ENCODE peak calls at places on chromosomes 3 and 15, in eight cellular contexts. C is lower lobe of right lung, U is IMR-90, P is mammary epithelial cell, G is tibial nerve, H is A549, M is OCI-LY7, X is thoracic aorta. Y is an unnamed sample.

GRCh38 chr3:8458711-8459110 is 42.9 kb upstream of the LMCD1 start:
- DNase-seq in M (no peak), U (peak; percentile 95), H (no peak), P (no peak), G (no peak), X (peak; percentile 49), C (no peak), Y (no peak)

GRCh38 chr3:36965440-36965839 is 20.6 kb upstream of the TRANK1 start:
- DNase-seq in U (no peak), X (no peak), M (no peak), H (no peak), C (peak; percentile 62), P (peak; percentile 25), G (no peak), Y (no peak)

GRCh38 chr15:60512937-60513336 is 34.0 kb upstream of the ICE2 start:
- DNase-seq in P (no peak), M (no peak), G (no peak), H (no peak), C (no peak), U (no peak), X (no peak), Y (no peak)

GRCh38 chr3:87410110-87410509 is 133.7 kb upstream of the POU1F1 start:
- DNase-seq in M (no peak), U (no peak), H (no peak), G (no peak), C (no peak), P (no peak), X (no peak), Y (no peak)

GRCh38 chr3:36876181-36876936 is 68.5 kb downstream of the TRANK1 start:
- DNase-seq in H (no peak), P (no peak), C (no peak), G (no peak), U (no peak), X (no peak), M (peak; percentile 60), Y (no peak)

GRCh38 chr3:4939276-4939675 is 40.0 kb upstream of the BHLHE40 start:
- DNase-seq in P (no peak), G (no peak), M (no peak), C (no peak), U (peak; percentile 19), X (no peak), H (no peak), Y (no peak)

GRCh38 chr15:69976366-69976994 is 121.2 kb downstream of the TLE3 start:
- DNase-seq in P (peak; percentile 35), H (no peak), X (no peak), C (no peak), U (peak; percentile 41), G (no peak), M (peak; percentile 81), Y (no peak)

GRCh38 chr3:136604961-136605360 is 147.2 kb downstream of the STAG1 start:
- DNase-seq in U (peak; percentile 23), X (no peak), G (no peak), H (no peak), M (no peak), P (no peak), C (no peak), Y (no peak)

GRCh38 chr3:122355612-122356011 is 27.4 kb downstream of the MIX23 start:
- DNase-seq in U (no peak), P (no peak), M (no peak), X (no peak), G (no peak), C (no peak), H (no peak), Y (no peak)

GRCh38 chr3:100402150-100402706 is 889 bp downstream of the LNP1 start:
- DNase-seq in C (no peak), M (peak; percentile 27), P (peak; percentile 53), H (no peak), U (peak; percentile 56), X (no peak), G (no peak), Y (no peak)

GRCh38 chr3:147864754-147865354 is 455.7 kb downstream of the ZIC1 start:
- DNase-seq in C (no peak), P (no peak), G (no peak), X (no peak), M (peak; percentile 5), H (no peak), U (no peak), Y (no peak)

GRCh38 chr3:174462908-174463307 is 396.2 kb upstream of the NAALADL2 start:
- DNase-seq in X (no peak), H (no peak), U (peak; percentile 38), G (no peak), C (no peak), P (no peak), M (no peak), Y (no peak)

GRCh38 chr3:36418296-36418695 is 38.0 kb downstream of the STAC start:
- DNase-seq in P (peak; percentile 19), U (no peak), C (no peak), H (no peak), M (no peak), G (no peak), X (no peak), Y (no peak)

GRCh38 chr3:98914210-98915080 is 12.9 kb upstream of the DCBLD2 start:
- DNase-seq in M (no peak), H (peak; percentile 65), U (no peak), C (no peak), X (no peak), P (peak; percentile 48), G (no peak), Y (peak; percentile 4)

GRCh38 chr3:182940266-182940808 is 40.0 kb downstream of the DCUN1D1 start:
- DNase-seq in X (no peak), M (no peak), H (no peak), U (no peak), G (no peak), C (no peak), P (no peak), Y (no peak)

GRCh38 chr3:14144423-14145075 is 19.7 kb downstream of the TMEM43 start:
- DNase-seq in X (peak; percentile 68), U (peak; percentile 99), P (peak; percentile 94), C (peak; percentile 69), M (peak; percentile 45), G (peak; percentile 60), H (peak; percentile 98), Y (no peak)

GRCh38 chr3:14460342-14461005 is 58.1 kb downstream of the SLC6A6 start:
- DNase-seq in X (no peak), G (peak; percentile 36), M (no peak), P (no peak), C (no peak), H (no peak), U (peak; percentile 93), Y (peak; percentile 86)

GRCh38 chr3:39011191-39011736 is 40.5 kb downstream of the SCN11A start:
- DNase-seq in H (no peak), G (no peak), C (no peak), P (no peak), U (no peak), M (no peak), X (no peak), Y (no peak)

GRCh38 chr3:181006541-181006940 is 17.0 kb upstream of the DNAJC19 start:
- DNase-seq in H (no peak), U (peak; percentile 4), C (no peak), P (no peak), X (no peak), M (no peak), G (no peak), Y (no peak)

DNA sequence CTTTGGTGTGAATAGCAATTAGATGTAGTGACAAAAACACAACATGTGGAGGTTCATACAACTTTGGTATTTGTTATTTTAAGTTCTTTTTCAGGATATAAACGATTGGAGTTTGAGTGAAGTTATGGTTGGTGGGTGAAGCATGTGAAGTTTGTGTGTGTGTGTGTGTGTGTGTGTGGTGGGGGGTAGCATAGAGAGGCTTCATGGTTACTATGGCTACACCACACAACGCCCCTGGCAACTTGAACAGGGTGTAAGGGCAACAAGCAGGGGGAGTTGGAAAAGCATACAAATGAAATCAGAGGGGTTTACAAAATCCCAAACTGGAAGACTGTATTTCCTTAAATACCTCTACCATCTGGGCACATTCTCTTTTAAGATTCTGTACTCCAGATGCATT is 207.5 kb downstream of the SV2B start:
- DNase-seq in P (no peak), G (no peak), H (no peak), U (no peak), M (no peak), C (no peak), X (no peak), Y (no peak)
- H3K4me1 ChIP-seq in P (no peaks in the 10 kb centered on the region), G (peaks cover 5% of the 10 kb centered on the region), H (no peaks in the 10 kb centered on the region), U (no peaks in the 10 kb centered on the region), M (no peaks in the 10 kb centered on the region), C (peaks cover 7% of the 10 kb centered on the region), X (no peaks in the 10 kb centered on the region), Y (no peaks in the 10 kb centered on the region)

DNA sequence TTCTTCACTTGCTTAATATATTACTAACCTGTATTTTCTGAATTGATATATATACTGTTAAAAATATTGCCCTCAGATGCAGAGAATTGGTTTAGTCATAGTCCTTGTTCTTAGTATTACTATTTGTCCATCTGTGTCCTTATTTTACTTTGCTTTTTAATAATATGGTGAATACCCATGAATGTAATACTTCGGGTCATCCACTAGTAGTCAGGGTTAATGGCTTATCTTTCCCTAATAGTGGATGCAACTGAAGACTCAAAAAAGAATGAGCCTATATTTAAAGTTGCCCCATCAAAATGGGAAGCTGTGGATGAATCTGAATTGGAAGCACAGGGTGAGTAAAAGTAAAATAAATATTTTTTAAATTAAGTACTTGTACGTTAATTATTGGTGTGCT is 36.5 kb downstream of the U2SURP start:
- DNase-seq in P (no peak), C (no peak), H (no peak), M (no peak), X (no peak), G (no peak), U (no peak), Y (no peak)
- TF ChIP-seq CTCF in P (peak; percentile 2), C (no peak), H (peak; percentile 14), M (peak; percentile 68), X (no peak), G (no peak), U (peak; percentile 7), Y (no peak)

GRCh38 chr3:172530566-172530965 is 7.3 kb upstream of the TNFSF10 start:
- DNase-seq in C (no peak), M (no peak), U (peak; percentile 76), G (no peak), P (no peak), H (no peak), X (no peak), Y (no peak)
- H3K4me3 ChIP-seq in C (no peak overlapping the region), M (no peak overlapping the region), U (no peak overlapping the region), G (no peak overlapping the region), P (no peak overlapping the region), H (no peak overlapping the region), X (no peak overlapping the region), Y (no peak overlapping the region)

DNA sequence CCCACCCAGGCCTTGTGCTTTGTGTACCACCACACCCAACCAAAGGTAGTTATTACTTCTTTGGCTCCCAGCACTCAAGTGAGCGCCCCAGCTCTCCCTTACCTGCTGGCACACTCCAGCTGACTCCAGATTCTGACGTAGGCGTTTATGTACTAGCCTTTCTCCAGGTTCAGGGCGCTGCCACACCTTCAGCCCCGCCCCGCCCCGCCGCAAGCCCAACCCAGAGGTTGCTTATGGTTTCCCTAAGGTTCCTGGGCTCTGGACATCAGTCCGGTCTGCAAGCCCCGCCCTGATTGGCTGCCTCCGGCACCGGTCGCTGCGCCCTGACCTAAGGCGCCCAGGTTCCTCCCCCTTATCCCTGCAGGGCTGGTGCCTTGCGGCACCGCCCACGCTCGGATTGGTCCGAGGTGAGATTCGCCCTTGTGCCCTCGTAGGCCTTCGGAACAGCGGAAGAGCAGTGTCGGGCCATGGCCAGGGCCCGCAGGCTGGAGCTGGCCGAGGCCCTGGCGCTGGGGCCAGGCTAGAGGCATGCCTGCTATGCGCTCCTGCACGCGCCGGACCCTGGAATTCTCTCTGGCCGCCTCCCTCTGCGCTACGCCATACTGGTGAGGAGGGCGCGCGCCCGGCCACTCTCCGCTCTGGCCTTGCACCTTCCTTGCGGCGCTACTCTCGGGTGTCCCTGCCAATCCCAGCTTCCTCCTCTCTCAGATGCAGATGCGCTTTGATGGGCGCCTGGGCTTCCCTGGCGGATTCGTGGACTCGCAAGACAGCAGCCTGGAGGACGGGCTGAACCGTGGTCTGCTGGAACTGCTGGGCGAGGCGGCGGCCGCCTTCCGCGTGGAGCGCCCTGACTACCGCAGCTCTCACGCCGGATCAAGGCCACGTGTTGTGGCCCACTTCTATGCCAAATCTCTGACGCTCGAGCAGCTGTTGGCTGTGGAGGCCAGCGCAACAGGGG is 19.8 kb upstream of the NUDT16 start:
- DNase-seq in X (peak; percentile 33), P (peak; percentile 65), H (peak; percentile 36), U (peak; percentile 10), G (peak; percentile 56), C (peak; percentile 99), M (no peak), Y (peak; percentile 99)
- H3K4me1 ChIP-seq in X (peaks cover 24% of the 10 kb centered on the region), P (peaks cover 8% of the 10 kb centered on the region), H (no peaks in the 10 kb centered on the region), U (no peaks in the 10 kb centered on the region), G (peaks cover 10% of the 10 kb centered on the region), C (peaks cover 17% of the 10 kb centered on the region), M (no peaks in the 10 kb centered on the region), Y (peaks cover 19% of the 10 kb centered on the region)